ENCODE peak calls at places on chromosome 4, in five cellular contexts. O is uterus, Z is choroid plexus epithelial cell, K is HFF-Myc, T is neural progenitor cell. Q is an unnamed sample.

GRCh38 chr4:143626134-143626859 is 74.2 kb downstream of the FREM3 start:
- DNase-seq in K (no peak), T (no peak), O (peak), Z (peak), Q (no peak)

GRCh38 chr4:98341309-98341708 is 80.1 kb downstream of the RAP1GDS1 start:
- DNase-seq in O (no peak), K (no peak), T (no peak), Z (peak), Q (peak)

GRCh38 chr4:67883463-67883862 is 339 bp downstream of the TMPRSS11D start:
- DNase-seq in Z (no peak), O (no peak), K (no peak), T (no peak), Q (no peak)

GRCh38 chr4:124105212-124105611 is 607.3 kb downstream of the ANKRD50 start:
- DNase-seq in K (no peak), T (no peak), Z (peak), O (no peak), Q (peak)

GRCh38 chr4:113003841-113004240 is 45.6 kb upstream of the ANK2 start:
- DNase-seq in O (no peak), Z (no peak), K (no peak), T (no peak), Q (no peak)

GRCh38 chr4:171118091-171118490 is 695.1 kb upstream of the GALNTL6 start:
- DNase-seq in O (no peak), Z (peak), K (no peak), T (no peak), Q (peak)

GRCh38 chr4:42341518-42342026 is 55.7 kb upstream of the SHISA3 start:
- DNase-seq in O (no peak), T (no peak), Z (peak), K (no peak), Q (no peak)

GRCh38 chr4:96152824-96153223 is 312.9 kb downstream of the PDHA2 start:
- DNase-seq in T (no peak), O (no peak), Z (no peak), K (no peak), Q (no peak)

GRCh38 chr4:38664704-38665401 is 854 bp downstream of the KLF3 start:
- DNase-seq in K (no peak), T (peak), O (peak), Z (peak), Q (peak)

GRCh38 chr4:98468744-98469143 is 189.7 kb downstream of the TSPAN5 start:
- DNase-seq in K (no peak), Z (peak), T (peak), O (no peak), Q (no peak)

GRCh38 chr4:47686294-47686872 is 151.5 kb downstream of the CORIN start:
- DNase-seq in T (peak), K (no peak), Z (peak), O (peak), Q (peak)

GRCh38 chr4:85486425-85487101 is 11.6 kb downstream of the ARHGAP24 start:
- DNase-seq in O (no peak), K (no peak), Z (peak), T (no peak), Q (peak)

GRCh38 chr4:76147454-76148141 is 599 bp downstream of the NUP54 start:
- DNase-seq in O (peak), K (peak), Z (peak), T (peak), Q (peak)

GRCh38 chr4:164251257-164251656 is 502.7 kb upstream of the SMIM31 start:
- DNase-seq in O (no peak), T (no peak), K (no peak), Z (no peak), Q (no peak)

GRCh38 chr4:124710253-124710849 is 2.2 kb downstream of the ANKRD50 start:
- DNase-seq in O (no peak), K (no peak), T (peak), Z (peak), Q (peak)

GRCh38 chr4:110962616-110963015 is 339.7 kb upstream of the PITX2 start:
- DNase-seq in Z (no peak), T (no peak), O (no peak), K (no peak), Q (no peak)

GRCh38 chr4:154078504-154079350 is 289.8 kb upstream of the SFRP2 start:
- DNase-seq in O (no peak), T (no peak), Z (no peak), K (no peak), Q (no peak)

GRCh38 chr4:188295899-188296298 is 156.7 kb downstream of the TRIML1 start:
- DNase-seq in Z (no peak), O (no peak), K (no peak), T (no peak), Q (peak)

GRCh38 chr4:53189011-53189410 is 176.8 kb downstream of the SCFD2 start:
- DNase-seq in O (no peak), T (no peak), K (no peak), Z (peak), Q (peak)

GRCh38 chr4:38837849-38838248 is 18.8 kb downstream of the TLR6 start:
- DNase-seq in O (no peak), Z (peak), K (no peak), T (no peak), Q (peak)

GRCh38 chr4:3530051-3530450 is 2.2 kb downstream of the LRPAP1 start:
- DNase-seq in K (no peak), Z (no peak), O (no peak), T (no peak), Q (no peak)

GRCh38 chr4:54063737-54064316 is 578 bp downstream of the CHIC2 start:
- DNase-seq in K (no peak), O (peak), Z (no peak), T (peak), Q (peak)

GRCh38 chr4:52823478-52824092 is 38.5 kb upstream of the RASL11B start:
- DNase-seq in K (peak), Z (peak), T (no peak), O (no peak), Q (peak)

GRCh38 chr4:140952709-140953108 is 180.6 kb downstream of the RNF150 start:
- DNase-seq in O (no peak), K (no peak), T (no peak), Z (no peak), Q (peak)

GRCh38 chr4:105990933-105991332 is 95.7 kb downstream of the NPNT start:
- DNase-seq in T (no peak), Z (peak), O (peak), K (peak), Q (peak)

GRCh38 chr4:142595222-142595871 is 250.8 kb downstream of the INPP4B start:
- DNase-seq in K (no peak), O (no peak), T (no peak), Z (no peak), Q (no peak)

GRCh38 chr4:2797188-2797544 is 4.3 kb downstream of the SH3BP2 start:
- DNase-seq in K (no peak), T (peak), Z (no peak), O (peak), Q (no peak)

GRCh38 chr4:152640058-152640921 is 39.5 kb downstream of the TMEM154 start:
- DNase-seq in T (peak), K (no peak), O (no peak), Z (peak), Q (peak)

GRCh38 chr4:94559351-94559806 is 107.6 kb downstream of the PDLIM5 start:
- DNase-seq in Z (peak), O (no peak), K (no peak), T (no peak), Q (no peak)

GRCh38 chr4:11704136-11704535 is 275.4 kb upstream of the HS3ST1 start:
- DNase-seq in Z (peak), T (no peak), K (no peak), O (no peak), Q (no peak)

GRCh38 chr4:53783208-53783859 is 192.0 kb upstream of the LNX1 start:
- DNase-seq in T (no peak), K (no peak), O (no peak), Z (no peak), Q (no peak)

GRCh38 chr4:6769138-6769983 is 13.2 kb upstream of the KIAA0232 start:
- DNase-seq in T (no peak), Z (no peak), K (no peak), O (no peak), Q (no peak)

GRCh38 chr4:141078871-141079270 is 54.4 kb downstream of the RNF150 start:
- DNase-seq in Z (peak), K (no peak), T (no peak), O (no peak), Q (no peak)

GRCh38 chr4:145230726-145231125 is 50.3 kb upstream of the OTUD4 start:
- DNase-seq in T (no peak), Z (peak), K (no peak), O (no peak), Q (no peak)

GRCh38 chr4:25879991-25880641 is 17.3 kb upstream of the SEL1L3 start:
- DNase-seq in O (no peak), T (no peak), K (no peak), Z (peak), Q (no peak)

GRCh38 chr4:141826260-141826659 is 189.9 kb downstream of the IL15 start:
- DNase-seq in K (no peak), Z (no peak), T (no peak), O (no peak), Q (peak)

GRCh38 chr4:78749258-78749971 is 26.7 kb upstream of the BMP2K start:
- DNase-seq in O (no peak), Z (peak), T (no peak), K (no peak), Q (no peak)

GRCh38 chr4:119870868-119871267 is 195.8 kb downstream of the MAD2L1 start:
- DNase-seq in O (no peak), Z (no peak), K (no peak), T (no peak), Q (no peak)

GRCh38 chr4:119872344-119873031 is 194.2 kb downstream of the MAD2L1 start:
- DNase-seq in T (no peak), Z (no peak), K (no peak), O (no peak), Q (peak)

GRCh38 chr4:119873794-119874325 is 192.8 kb downstream of the MAD2L1 start:
- DNase-seq in T (no peak), K (no peak), Z (no peak), O (no peak), Q (no peak)

DNA sequence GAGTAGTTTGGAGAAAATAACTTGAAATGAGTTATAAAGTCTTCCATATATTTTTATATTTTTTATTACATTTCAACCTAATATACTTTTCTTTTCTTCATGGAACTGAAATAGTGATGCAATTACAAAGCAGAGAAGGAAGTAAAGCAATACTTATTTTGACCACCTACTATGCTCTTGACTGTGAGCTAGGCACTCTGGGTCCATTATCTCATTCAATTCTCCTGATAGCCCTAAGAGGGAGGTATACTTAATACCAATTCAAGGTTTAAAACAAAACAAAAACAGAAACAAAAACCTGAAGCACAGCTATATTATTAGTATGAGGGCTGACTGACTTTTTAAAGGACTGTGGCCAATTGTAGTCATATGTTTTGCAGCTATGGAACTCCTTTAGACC is 193.5 kb downstream of the MAD2L1 start:
- DNase-seq in Z (no peak), T (no peak), K (no peak), O (no peak), Q (no peak)
- H3K4me3 ChIP-seq in Z (no peak), T (no peak), K (no peak), O (no peak), Q (no peak)

DNA sequence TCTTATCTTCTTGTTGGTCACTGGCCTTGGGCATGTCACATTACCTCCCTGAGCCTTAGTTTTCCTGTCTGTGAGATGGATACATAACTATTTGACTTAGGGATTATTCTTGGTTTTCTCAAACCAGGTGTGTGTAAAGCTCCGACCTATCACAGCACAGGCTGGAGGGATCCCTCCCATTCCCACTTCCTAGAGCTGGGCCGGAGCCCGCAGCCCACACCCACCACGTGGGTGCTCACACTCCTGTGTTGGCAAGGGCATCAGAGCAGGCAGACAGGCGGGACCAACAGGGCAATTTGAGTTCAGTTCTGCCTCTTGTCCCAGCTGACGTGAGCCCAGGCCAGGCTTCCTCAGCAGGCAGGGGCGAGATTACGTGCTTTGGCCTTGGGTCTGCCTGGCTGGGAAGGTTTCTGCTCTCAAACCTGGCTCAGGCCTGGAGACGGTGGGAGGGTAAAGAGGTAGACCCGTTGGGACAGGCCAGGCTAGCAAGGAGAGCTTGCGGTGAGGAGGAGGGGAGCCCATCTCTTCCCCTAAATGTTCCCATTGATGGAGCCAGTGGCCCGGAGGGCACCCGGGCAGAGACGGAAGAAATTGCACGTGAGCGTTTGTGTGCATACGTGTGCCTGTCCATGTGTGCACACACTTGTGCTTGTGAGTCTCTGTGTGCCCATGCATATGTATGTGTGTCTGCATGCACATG is 734 bp upstream of the SH3TC1 start:
- DNase-seq in K (no peak), Z (no peak), O (no peak), T (no peak), Q (no peak)
- H3K4me3 ChIP-seq in K (no peak), Z (peak), O (no peak), T (no peak), Q (no peak)

DNA sequence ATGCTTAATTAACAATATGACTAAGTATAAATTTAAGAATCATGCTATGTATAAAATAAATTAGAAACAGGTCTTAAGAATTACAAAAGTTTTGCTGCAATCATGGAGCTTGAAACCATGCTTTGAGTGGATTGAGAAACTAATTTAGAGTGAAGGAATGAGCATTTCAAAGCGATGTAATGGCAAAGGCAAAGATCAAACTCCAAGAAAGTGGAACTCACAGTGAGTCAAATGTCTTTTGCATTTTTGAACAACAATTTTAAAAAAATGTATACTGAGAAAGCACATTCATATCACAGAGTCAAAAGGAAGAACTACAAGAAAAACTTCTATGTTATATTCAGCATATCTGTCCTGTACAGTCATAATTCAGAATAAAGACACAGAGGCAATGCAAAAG is 6.6 kb downstream of the GPRIN3 start:
- DNase-seq in T (no peak), Z (no peak), O (no peak), K (no peak), Q (no peak)
- H3K4me3 ChIP-seq in T (no peak), Z (no peak), O (no peak), K (no peak), Q (no peak)

DNA sequence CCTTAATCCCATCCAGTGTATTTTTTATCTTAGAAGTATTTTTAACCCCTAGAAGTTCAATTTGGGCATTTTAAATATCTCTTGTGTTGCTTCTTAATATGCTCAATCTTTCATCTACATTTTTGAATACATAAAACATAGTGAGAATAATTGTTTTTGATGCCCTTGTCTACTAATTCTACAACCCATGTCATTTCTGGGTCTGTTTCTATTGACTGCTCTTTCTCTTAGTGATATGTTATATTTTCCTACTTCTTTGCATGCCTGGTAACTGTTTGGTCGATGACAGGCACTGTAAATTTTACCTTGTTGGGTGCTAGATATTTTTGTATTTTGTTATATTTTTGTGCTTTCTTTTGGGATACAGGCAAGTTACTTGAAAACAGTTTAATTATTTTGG is 56.3 kb downstream of the CYTL1 start:
- DNase-seq in O (no peak), Z (no peak), T (no peak), K (no peak), Q (no peak)
- H3K4me3 ChIP-seq in O (no peak), Z (no peak), T (no peak), K (no peak), Q (no peak)

GRCh38 chr4:101236097-101236496 is 111.2 kb downstream of the PPP3CA start:
- DNase-seq in K (no peak), T (no peak), Z (no peak), O (no peak), Q (no peak)

GRCh38 chr4:101227715-101228114 is 119.6 kb downstream of the PPP3CA start:
- DNase-seq in O (no peak), T (no peak), Z (no peak), K (no peak), Q (no peak)

GRCh38 chr4:101229116-101229515 is 118.2 kb downstream of the PPP3CA start:
- DNase-seq in K (no peak), O (no peak), Z (peak), T (no peak), Q (peak)

GRCh38 chr4:101230806-101231426 is 116.4 kb downstream of the PPP3CA start:
- DNase-seq in T (peak), K (no peak), O (no peak), Z (no peak), Q (no peak)

GRCh38 chr4:101232074-101232776 is 115.1 kb downstream of the PPP3CA start:
- DNase-seq in T (no peak), O (no peak), Z (peak), K (no peak), Q (peak)
- H3K4me3 ChIP-seq in T (no peak), O (no peak), Z (no peak), K (no peak), Q (no peak)

DNA sequence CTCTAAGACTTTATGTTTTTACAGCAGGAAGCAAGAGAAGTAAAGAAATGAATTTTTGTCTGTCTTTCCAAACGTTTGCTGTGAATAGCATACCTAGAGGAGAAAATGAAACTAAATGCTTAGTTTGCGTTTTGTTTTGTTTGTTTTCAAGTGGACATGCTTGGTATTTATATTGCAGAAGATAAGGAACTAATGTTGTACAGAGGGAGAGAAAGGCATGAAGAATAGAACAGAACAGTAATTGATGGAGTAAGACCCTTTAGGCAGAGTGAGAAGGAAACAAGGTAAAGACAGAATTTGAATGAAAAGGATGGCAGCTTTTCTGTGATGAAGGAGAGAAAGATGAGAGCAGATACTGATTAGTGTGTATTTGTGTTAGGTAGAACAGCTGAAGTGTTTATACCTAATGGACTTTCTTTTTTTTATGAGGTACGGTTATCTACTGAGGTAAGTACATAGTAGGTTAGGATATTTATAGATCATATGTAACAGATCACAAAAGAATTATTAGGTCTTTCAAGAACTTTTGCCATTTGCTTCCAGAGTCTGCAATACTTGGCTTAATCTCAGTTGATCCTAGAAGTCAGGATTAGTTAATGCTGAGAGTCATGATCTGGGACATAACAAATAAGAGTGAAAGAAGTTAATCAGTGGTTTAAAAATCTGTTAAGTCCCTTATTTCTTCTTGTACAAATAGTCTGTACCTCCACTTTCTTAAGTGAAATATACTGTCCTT is 36.9 kb downstream of the FABP2 start:
- DNase-seq in O (no peak), T (no peak), K (no peak), Z (peak), Q (peak)
- H3K4me3 ChIP-seq in O (peak), T (no peak), K (no peak), Z (peak), Q (no peak)

DNA sequence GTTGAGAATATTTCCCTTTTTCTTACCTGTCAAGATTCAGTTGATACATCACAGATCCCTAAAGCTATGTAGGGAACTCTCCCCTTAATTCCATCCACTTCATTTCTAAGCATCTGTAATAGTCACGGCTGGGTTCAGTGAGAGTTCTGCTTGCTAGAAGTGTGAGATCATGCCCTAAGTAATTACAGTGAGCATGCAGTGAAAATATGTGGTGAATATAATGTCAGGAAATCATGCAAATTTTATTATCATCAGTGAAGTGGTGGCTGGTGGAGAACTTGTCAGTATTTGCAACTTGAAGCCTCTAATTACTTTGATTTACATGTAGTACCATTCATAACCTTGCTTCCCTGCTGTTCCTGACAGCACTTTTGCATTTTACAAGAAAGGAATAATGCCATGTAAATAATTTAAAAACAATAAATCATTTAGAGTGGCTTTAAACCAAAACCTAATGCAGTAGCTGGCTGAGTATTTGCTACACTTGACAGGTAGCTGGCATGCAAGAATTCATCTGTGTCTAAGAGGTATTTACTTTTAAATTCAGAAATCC is 28.3 kb upstream of the CFAP299 start:
- DNase-seq in T (no peak), Z (peak), O (no peak), K (no peak), Q (peak)
- H3K4me3 ChIP-seq in T (no peak), Z (no peak), O (no peak), K (no peak), Q (no peak)

GRCh38 chr4:139085141-139085540 is 69.6 kb downstream of the NOCT start:
- DNase-seq in O (no peak), Z (peak), K (no peak), T (no peak), Q (peak)
- H3K4me3 ChIP-seq in O (peak), Z (peak), K (peak), T (peak), Q (no peak)

Q was measured in mesenchymal stem cell.